ENCODE peak calls at places on chromosomes 4 and X, in six cellular contexts. D is upper lobe of left lung, Q is breast epithelium, Y is suprapubic skin, H is HCT116, Z is stomach. F is an unnamed sample.

GRCh38 chr4:13860126-13860525 is 232.6 kb upstream of the BOD1L1 start:
- DNase-seq in D (no peak), Q (no peak), Y (no peak), H (no peak), Z (no peak), F (no peak)

GRCh38 chr4:15737255-15737654 is 34.4 kb downstream of the BST1 start:
- DNase-seq in D (no peak), Q (no peak), Y (no peak), H (no peak), Z (no peak), F (no peak)

GRCh38 chrX:23334536-23334870 is at the start of gene PTCHD1:
- DNase-seq in D (peak; percentile 55), Q (no peak), Y (no peak), H (no peak), Z (no peak), F (no peak)

GRCh38 chr4:144499777-144500176 is 146.2 kb upstream of the HHIP start:
- DNase-seq in D (no peak), Q (no peak), Y (no peak), H (no peak), Z (no peak), F (no peak)

GRCh38 chr4:101178731-101179130 is 168.6 kb downstream of the PPP3CA start:
- DNase-seq in D (no peak), Q (no peak), Y (no peak), H (no peak), Z (no peak), F (no peak)

GRCh38 chr4:189062047-189062820 is 878.4 kb upstream of the FRG1 start:
- DNase-seq in D (no peak), Q (no peak), Y (no peak), H (no peak), Z (no peak), F (no peak)

GRCh38 chr4:147547314-147548056 is 66.6 kb downstream of the EDNRA start:
- DNase-seq in D (no peak), Q (no peak), Y (no peak), H (no peak), Z (no peak), F (no peak)

GRCh38 chr4:48970471-48970921 is 15.6 kb upstream of the CWH43 start:
- DNase-seq in D (no peak), Q (no peak), Y (no peak), H (peak; percentile 37), Z (no peak), F (no peak)

GRCh38 chr4:141021397-141022194 is 111.7 kb downstream of the RNF150 start:
- DNase-seq in D (no peak), Q (no peak), Y (no peak), H (no peak), Z (no peak), F (no peak)

GRCh38 chrX:35590210-35590609 is 207.9 kb upstream of the MAGEB16 start:
- DNase-seq in D (no peak), Q (no peak), Y (no peak), H (no peak), Z (no peak), F (no peak)

GRCh38 chrX:119763175-119763574 is 4.8 kb downstream of the SOWAHD start:
- DNase-seq in D (no peak), Q (no peak), Y (no peak), H (no peak), Z (no peak), F (no peak)

GRCh38 chr4:2168469-2169319 is 73.2 kb downstream of the HAUS3 start:
- DNase-seq in D (no peak), Q (no peak), Y (no peak), H (no peak), Z (peak; percentile 55), F (no peak)

GRCh38 chr4:21801661-21802355 is 146.8 kb downstream of the KCNIP4 start:
- DNase-seq in D (no peak), Q (no peak), Y (no peak), H (no peak), Z (no peak), F (no peak)

GRCh38 chrX:134907302-134907701 is 83.5 kb upstream of the SMIM10 start:
- DNase-seq in D (no peak), Q (no peak), Y (no peak), H (no peak), Z (no peak), F (no peak)

GRCh38 chrX:101488796-101489195 is 3.5 kb downstream of the ARMCX4 start:
- DNase-seq in D (no peak), Q (no peak), Y (no peak), H (no peak), Z (no peak), F (no peak)

GRCh38 chr4:130722370-130722769 is 1626.4 kb downstream of the C4orf33 start:
- DNase-seq in D (no peak), Q (no peak), Y (no peak), H (no peak), Z (no peak), F (no peak)

GRCh38 chr4:184826315-184827266 is 823 bp upstream of the ACSL1 start:
- DNase-seq in D (no peak), Q (no peak), Y (peak; percentile 77), H (no peak), Z (peak; percentile 46), F (peak; percentile 73)

GRCh38 chrX:139563251-139563650 is 32.7 kb downstream of the F9 start:
- DNase-seq in D (no peak), Q (no peak), Y (no peak), H (no peak), Z (no peak), F (no peak)

GRCh38 chr4:6319530-6320150 is 50.0 kb downstream of the WFS1 start:
- DNase-seq in D (no peak), Q (no peak), Y (no peak), H (no peak), Z (no peak), F (no peak)

GRCh38 chr4:150230556-150230955 is 152.3 kb downstream of the DCLK2 start:
- DNase-seq in D (no peak), Q (no peak), Y (no peak), H (no peak), Z (no peak), F (no peak)

GRCh38 chrX:74924449-74925209 is 623 bp downstream of the NEXMIF start:
- DNase-seq in D (peak; percentile 85), Q (peak; percentile 47), Y (peak; percentile 58), H (no peak), Z (peak; percentile 59), F (peak; percentile 80)

DNA sequence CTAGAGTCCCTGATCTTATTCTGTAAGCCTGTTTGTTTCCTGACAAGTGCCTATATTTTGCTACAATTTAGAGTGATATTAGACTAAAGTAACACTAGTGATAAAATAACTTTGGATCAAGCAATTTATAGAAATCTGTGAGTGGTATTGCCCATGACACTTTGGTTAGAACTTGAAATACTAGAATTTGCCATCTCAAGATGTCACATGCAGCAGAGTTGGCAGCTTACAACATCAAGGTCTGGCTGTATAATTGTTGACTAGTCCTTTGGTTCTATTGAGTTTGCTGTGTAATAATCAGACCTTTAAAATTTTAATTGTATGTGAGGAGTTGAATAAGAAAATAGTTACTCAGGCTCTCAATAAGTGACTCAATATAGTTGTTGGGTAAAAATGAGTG is 167.1 kb downstream of the RAPGEF2 start:
- DNase-seq in D (no peak), Q (no peak), Y (no peak), H (no peak), Z (no peak), F (no peak)
- H3K4me1 ChIP-seq in D (peaks cover 51% of the 10 kb centered on the region), Q (no peaks in the 10 kb centered on the region), Y (peaks cover 45% of the 10 kb centered on the region), H (peaks cover 13% of the 10 kb centered on the region), Z (peaks cover 7% of the 10 kb centered on the region), F (peaks cover 38% of the 10 kb centered on the region)

DNA sequence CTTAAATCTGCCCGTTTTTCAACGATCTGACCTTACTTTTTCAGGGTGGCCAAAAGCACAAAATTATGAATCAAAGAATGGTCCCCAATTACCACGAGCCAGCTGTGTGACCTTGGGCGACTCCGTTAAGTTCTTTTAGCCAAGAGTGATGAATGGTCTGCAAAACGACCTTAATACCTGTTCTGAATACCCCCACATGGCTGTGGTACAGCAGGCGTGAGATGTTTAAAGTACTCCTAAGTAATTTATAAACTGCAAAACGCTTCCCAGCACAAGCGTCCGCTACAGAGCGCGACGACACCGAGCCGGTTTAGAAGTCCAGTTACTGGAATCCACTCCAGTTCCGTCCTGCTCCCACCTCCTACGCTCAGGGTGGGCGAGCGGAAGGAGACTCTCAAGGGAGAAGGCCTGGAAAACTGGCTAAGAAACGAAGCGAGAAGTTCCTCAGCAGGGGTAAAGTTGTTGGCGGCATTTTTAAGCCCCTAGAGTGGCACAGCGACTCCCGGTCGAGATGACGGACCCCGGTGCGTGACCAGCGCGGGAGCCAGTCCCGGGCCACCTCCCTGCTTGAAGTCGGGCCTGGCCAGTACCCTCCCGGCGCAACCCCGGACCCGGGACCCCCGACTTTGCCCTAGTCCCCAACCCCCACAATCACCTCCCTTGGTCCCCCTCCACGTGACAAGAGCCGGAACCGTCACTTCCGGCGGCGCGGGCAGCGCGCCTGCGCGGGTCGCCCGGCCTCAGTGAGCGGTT is 696 bp upstream of the BMP2K start:
- DNase-seq in D (peak; percentile 98), Q (peak; percentile 83), Y (peak; percentile 92), H (peak; percentile 46), Z (peak; percentile 89), F (peak; percentile 94)
- TF ChIP-seq POLR2A in D (no peak), Q (peak; percentile 21), Y (peak; percentile 16), H (peak; percentile 66), Z (no peak), F (peak; percentile 57)

GRCh38 chrX:47572773-47573333 is 9.4 kb upstream of the TIMP1 start:
- DNase-seq in D (no peak), Q (no peak), Y (no peak), H (no peak), Z (no peak), F (no peak)

GRCh38 chrX:47571215-47571614 is 10.2 kb downstream of the ARAF start:
- DNase-seq in D (no peak), Q (no peak), Y (no peak), H (no peak), Z (no peak), F (no peak)

GRCh38 chrX:47573334-47574095 is 8.7 kb upstream of the TIMP1 start:
- DNase-seq in D (no peak), Q (no peak), Y (peak; percentile 58), H (no peak), Z (no peak), F (peak; percentile 79)

GRCh38 chrX:47570794-47571193 is 9.8 kb downstream of the ARAF start:
- DNase-seq in D (no peak), Q (no peak), Y (no peak), H (no peak), Z (no peak), F (no peak)

DNA sequence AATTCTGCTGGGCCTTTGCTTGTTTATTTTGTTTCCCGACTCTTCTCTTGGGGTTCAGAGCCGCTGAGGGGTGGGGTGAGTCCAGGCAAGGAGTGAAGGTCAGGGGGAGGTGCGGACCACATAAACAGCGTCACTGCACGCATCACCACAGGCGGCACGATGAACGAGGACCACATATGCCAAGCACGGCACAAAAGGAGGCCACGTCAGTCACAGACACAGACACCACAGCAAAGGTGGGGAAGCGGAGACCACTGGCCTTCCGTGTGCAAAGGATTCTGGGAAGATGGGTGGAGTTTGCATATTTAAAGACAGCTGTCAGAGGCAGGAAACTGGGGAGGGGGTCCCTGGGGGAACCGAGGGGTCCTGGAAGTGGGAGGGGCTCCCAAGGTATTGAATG is 10.3 kb upstream of the TIMP1 start:
- DNase-seq in D (no peak), Q (no peak), Y (no peak), H (no peak), Z (no peak), F (no peak)
- TF ChIP-seq POLR2AphosphoS5 in D (no peak), Q (no peak), Y (no peak), H (no peak), Z (no peak), F (no peak)

DNA sequence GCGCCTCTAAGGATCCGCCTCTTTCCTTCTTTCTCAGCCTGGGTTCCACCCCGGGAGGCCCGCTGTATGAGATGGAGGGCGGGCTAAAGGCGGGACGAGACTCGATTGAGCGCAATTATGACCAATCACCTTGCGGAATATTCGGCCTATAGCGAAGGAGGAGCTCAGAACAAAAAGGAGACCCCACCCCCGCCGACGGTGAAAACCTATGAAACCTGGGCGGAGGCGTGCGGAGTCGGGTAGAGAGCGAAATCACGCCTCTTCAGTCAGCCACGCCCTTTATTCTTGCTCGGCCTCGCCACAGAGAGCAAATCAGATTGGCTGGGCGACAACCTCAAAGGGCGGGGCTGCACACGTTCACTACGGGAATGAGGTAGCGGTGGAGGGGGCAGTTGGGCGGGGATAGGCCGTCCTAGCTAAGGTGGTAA is 615 bp upstream of the CDK16 start:
- DNase-seq in D (no peak), Q (peak; percentile 94), Y (peak; percentile 99), H (peak; percentile 95), Z (peak; percentile 98), F (peak; percentile 99)
- H3K4me1 ChIP-seq in D (peaks cover 22% of the 10 kb centered on the region), Q (peaks cover 6% of the 10 kb centered on the region), Y (peaks cover 31% of the 10 kb centered on the region), H (peaks cover 6% of the 10 kb centered on the region), Z (peaks cover 41% of the 10 kb centered on the region), F (peaks cover 23% of the 10 kb centered on the region)

F was measured in sigmoid colon.